ENCODE peak calls at places on chromosomes 5 and 9, in five cellular contexts. U is IMR-90, Z is H9, P is neuronal stem cell, R is mesenchymal stem cell. T is an unnamed sample.

GRCh38 chr9:32177389-32177788 is 207.1 kb upstream of the ACO1 start:
- DNase-seq in R (no peak), Z (no peak), P (no peak), U (no peak), T (no peak)

GRCh38 chr9:84991506-84991855 is 322.0 kb downstream of the NTRK2 start:
- DNase-seq in Z (no peak), P (no peak), U (no peak), R (no peak), T (no peak)

GRCh38 chr9:2199999-2200796 is 185.1 kb downstream of the SMARCA2 start:
- DNase-seq in U (no peak), P (no peak), R (no peak), Z (peak), T (no peak)

GRCh38 chr5:180129291-180130190 is 58.0 kb upstream of the RNF130 start:
- DNase-seq in Z (no peak), U (no peak), R (no peak), P (no peak), T (no peak)

GRCh38 chr9:108786756-108787663 is 68.8 kb downstream of the ACTL7B start:
- DNase-seq in U (peak), P (no peak), Z (no peak), R (peak), T (no peak)

GRCh38 chr5:89729623-89730390 is 679.7 kb downstream of the CETN3 start:
- DNase-seq in Z (no peak), P (no peak), R (peak), U (no peak), T (no peak)

GRCh38 chr5:68333649-68334549 is 118.3 kb downstream of the PIK3R1 start:
- DNase-seq in U (peak), P (no peak), R (peak), Z (no peak), T (no peak)

GRCh38 chr5:170006016-170006415 is 25.7 kb upstream of the INSYN2B start:
- DNase-seq in Z (no peak), U (no peak), R (no peak), P (no peak), T (no peak)

GRCh38 chr5:170623576-170624181 is 119.9 kb downstream of the KCNIP1 start:
- DNase-seq in Z (peak), P (no peak), U (peak), R (peak), T (peak)

GRCh38 chr9:78070530-78070929 is 38.9 kb upstream of the GNAQ start:
- DNase-seq in Z (no peak), R (no peak), U (no peak), P (no peak), T (no peak)

GRCh38 chr9:130172858-130173461 is 756 bp downstream of the NCS1 start:
- DNase-seq in P (no peak), Z (no peak), R (peak), U (no peak), T (peak)

GRCh38 chr9:107472581-107473335 is 16.8 kb downstream of the KLF4 start:
- DNase-seq in R (no peak), P (peak), U (no peak), Z (no peak), T (no peak)

GRCh38 chr5:52708463-52708862 is 79.3 kb upstream of the ITGA1 start:
- DNase-seq in P (no peak), Z (no peak), U (no peak), R (peak), T (no peak)

GRCh38 chr5:93415819-93416218 is 165.2 kb downstream of the NR2F1-AS1 start:
- DNase-seq in U (no peak), Z (no peak), R (no peak), P (no peak), T (no peak)

GRCh38 chr9:135308809-135309762 is 170.5 kb upstream of the PPP1R26 start:
- DNase-seq in P (no peak), Z (no peak), R (no peak), U (no peak), T (no peak)

GRCh38 chr5:164475339-164475977 is 970.0 kb downstream of the MAT2B start:
- DNase-seq in P (no peak), U (peak), R (peak), Z (no peak), T (no peak)

GRCh38 chr5:54013556-54014157 is 296.7 kb downstream of the ARL15 start:
- DNase-seq in U (peak), P (no peak), R (peak), Z (no peak), T (peak)

GRCh38 chr5:54018438-54018837 is 291.9 kb downstream of the ARL15 start:
- DNase-seq in R (peak), P (peak), Z (peak), U (peak), T (no peak)

GRCh38 chr5:54021413-54022155 is 288.8 kb downstream of the ARL15 start:
- DNase-seq in R (peak), Z (no peak), P (no peak), U (peak), T (no peak)

GRCh38 chr5:54022156-54022685 is 288.2 kb downstream of the ARL15 start:
- DNase-seq in U (no peak), Z (no peak), P (no peak), R (no peak), T (no peak)

DNA sequence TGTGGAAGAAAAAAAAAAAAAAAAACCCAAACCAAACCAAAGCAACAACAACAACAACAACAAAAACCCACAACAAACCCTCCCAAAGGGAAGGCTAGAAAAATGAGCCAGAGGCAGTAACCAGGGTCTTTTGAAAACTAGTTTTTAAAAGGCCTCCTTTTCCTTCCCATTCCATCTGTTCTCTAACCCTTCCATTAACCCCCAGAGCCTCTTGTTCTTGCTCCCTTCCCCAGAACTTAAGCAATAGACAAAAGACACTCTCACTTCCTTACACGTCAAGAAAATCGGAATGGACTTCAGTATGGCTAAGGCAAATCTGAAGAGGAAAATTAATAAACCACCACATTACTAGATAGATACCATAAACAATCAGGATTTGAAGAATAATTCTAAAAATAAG is 292.8 kb downstream of the ARL15 start:
- DNase-seq in U (no peak), R (no peak), P (no peak), Z (no peak), T (no peak)
- H4K91ac ChIP-seq in U (peak), R (no peak), P (no peak), Z (peak), T (no peak)

DNA sequence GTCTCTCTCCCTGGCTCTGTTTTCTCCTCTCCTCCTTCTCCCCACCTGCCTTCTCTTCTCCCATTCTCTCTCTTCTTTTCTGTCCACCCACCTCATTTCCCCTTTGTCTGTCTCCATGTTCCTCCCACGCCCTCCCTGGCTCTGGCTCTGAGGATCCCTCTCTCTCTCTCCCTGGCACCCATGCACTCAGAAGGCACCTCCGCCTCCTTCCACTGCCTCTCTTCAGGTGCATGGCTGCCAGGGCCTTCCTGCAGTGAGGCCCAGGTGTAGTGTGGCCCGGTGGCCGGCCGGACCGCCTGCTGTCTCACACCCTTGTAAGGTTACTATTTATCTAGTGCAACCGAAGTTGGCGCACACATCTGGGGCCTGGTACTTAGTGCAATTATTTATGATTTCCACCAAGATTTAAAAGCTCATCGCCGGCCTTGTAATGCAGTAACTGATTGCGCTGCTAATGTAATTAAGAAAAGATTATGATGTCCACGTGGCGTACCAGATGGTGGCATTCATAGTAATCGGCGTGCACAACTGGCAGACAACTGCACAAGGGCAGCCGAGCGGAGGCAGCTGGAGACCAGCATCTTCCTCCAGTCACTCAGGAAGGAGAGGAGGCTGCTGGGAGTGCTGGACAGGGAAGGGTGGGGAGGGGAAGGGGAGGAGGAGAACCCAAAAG is 50.4 kb upstream of the MVB12B start:
- DNase-seq in P (no peak), R (no peak), Z (no peak), U (no peak), T (no peak)
- H3K23ac ChIP-seq in P (peak), R (no peak), Z (no peak), U (no peak), T (no peak)

GRCh38 chr9:73049280-73049679 is 96.4 kb upstream of the ALDH1A1 start:
- DNase-seq in P (no peak), R (no peak), Z (no peak), U (no peak), T (peak)
- H2AFZ ChIP-seq in P (no peak), R (no peak), Z (no peak), U (no peak), T (no peak)

GRCh38 chr9:72874344-72874743 is 78.5 kb downstream of the ALDH1A1 start:
- DNase-seq in R (no peak), U (no peak), Z (no peak), P (no peak), T (no peak)
- H4K91ac ChIP-seq in R (no peak), U (no peak), Z (no peak), P (no peak), T (no peak)

DNA sequence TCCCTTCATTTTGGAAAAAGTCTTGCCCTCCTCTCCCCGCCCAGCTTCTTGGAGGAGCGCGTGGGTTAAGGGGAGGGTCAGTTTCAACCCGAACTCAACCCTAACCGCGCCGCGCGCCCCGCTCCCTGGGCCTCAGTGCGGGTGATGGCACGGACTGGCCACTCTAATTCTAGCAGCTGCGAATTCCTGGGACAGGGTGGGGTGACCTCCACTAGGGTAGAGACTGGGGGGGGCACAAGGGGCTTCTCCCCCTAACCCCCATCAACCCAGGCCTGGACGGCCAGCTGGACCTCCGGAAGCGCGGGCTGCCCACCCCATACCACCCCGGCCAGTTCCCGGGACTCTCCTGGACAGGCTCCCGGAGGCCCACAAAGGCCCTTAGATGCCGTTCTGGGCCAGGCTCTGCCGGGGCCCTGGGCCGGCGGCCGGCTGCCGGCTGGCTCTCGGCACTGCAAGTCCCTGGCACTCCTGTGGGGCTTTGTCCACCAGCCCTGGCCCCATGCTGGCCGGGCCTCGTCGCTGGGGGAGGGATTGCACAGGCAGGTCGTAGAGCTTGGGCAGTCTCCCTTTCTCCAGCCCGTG is 7.2 kb upstream of the PSD2 start:
- DNase-seq in Z (peak), U (no peak), P (peak), R (no peak), T (no peak)
- H3K23ac ChIP-seq in Z (no peak), U (no peak), P (peak), R (no peak), T (no peak)

GRCh38 chr5:166980666-166981065 is 1310.8 kb upstream of the WWC1 start:
- DNase-seq in U (no peak), Z (no peak), P (no peak), R (peak), T (no peak)

GRCh38 chr5:166979576-166979975 is 1311.9 kb upstream of the WWC1 start:
- DNase-seq in P (no peak), U (no peak), R (no peak), Z (no peak), T (no peak)

GRCh38 chr5:166977916-166978434 is 1313.5 kb upstream of the WWC1 start:
- DNase-seq in P (no peak), R (no peak), Z (no peak), U (no peak), T (no peak)
- H2AFZ ChIP-seq in P (peak), R (peak), Z (no peak), U (no peak), T (no peak)

DNA sequence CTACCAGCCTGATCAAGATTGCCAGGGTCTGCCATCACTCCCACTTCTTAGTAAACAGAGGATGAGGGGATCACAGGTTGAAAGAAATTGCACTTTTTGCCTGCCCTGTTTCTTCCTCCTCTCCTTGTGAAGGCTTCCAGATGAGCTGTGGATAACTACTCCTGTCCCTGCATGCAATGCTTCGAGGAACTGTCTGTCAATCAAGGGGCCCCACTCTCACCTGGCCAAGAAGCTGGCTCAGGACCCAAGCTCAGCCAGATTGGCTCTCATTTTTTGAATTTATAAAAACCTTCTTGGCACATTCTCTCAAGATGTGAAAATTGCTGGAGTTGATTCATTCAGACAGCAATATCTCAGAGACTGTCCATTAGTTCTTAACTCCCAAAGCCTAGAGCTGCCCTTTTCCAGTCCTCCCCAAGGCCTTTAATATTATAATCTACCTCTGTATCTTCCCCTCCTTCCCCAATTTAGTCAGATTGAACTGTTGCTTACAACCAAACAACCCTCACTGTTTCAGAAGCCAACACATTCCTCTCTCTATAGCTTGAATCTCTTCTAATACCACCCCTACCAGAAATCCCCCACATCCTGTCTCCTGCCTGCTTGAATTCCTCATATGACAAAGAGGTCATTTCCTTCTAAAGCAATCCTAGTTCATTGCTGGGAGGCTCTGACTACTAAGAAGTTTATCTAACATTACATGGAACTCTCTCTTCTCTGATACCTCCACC is 11.3 kb downstream of the SPARC start:
- DNase-seq in P (no peak), U (peak), Z (no peak), R (peak), T (no peak)
- H4K91ac ChIP-seq in P (no peak), U (no peak), Z (no peak), R (no peak), T (no peak)

T was measured in trophoblast cell.